ENCODE peak calls at places on chromosomes 16 and 17, in eight cellular contexts. One of them, this sample, is unnamed.

GRCh38 chr17:78496311-78496710 is 80.9 kb downstream of the DNAH17 start:
- DNase-seq in thoracic aorta: no peak
- DNase-seq in HFFc6: no peak
- DNase-seq in progenitor cell of endocrine pancreas: no peak
- DNase-seq in CD8-positive, alpha-beta T cell: no peak
- DNase-seq in A549: no peak
- DNase-seq in fibroblast of villous mesenchyme: no peak
- DNase-seq in foreskin fibroblast: no peak
- DNase-seq in this sample: no peak

GRCh38 chr17:21823130-21823529 is 130.8 kb downstream of the KCNJ18 start:
- DNase-seq in thoracic aorta: no peak
- DNase-seq in HFFc6: no peak
- DNase-seq in progenitor cell of endocrine pancreas: no peak
- DNase-seq in CD8-positive, alpha-beta T cell: no peak
- DNase-seq in A549: no peak
- DNase-seq in fibroblast of villous mesenchyme: no peak
- DNase-seq in foreskin fibroblast: no peak
- DNase-seq in this sample: no peak

GRCh38 chr17:81440511-81441244 is 45.4 kb downstream of the BAHCC1 start:
- DNase-seq in thoracic aorta: no peak
- DNase-seq in HFFc6: no peak
- DNase-seq in progenitor cell of endocrine pancreas: peak
- DNase-seq in CD8-positive, alpha-beta T cell: no peak
- DNase-seq in A549: peak
- DNase-seq in fibroblast of villous mesenchyme: no peak
- DNase-seq in foreskin fibroblast: no peak
- DNase-seq in this sample: peak

GRCh38 chr16:86215233-86215978 is 294.9 kb upstream of the FOXF1 start:
- DNase-seq in thoracic aorta: no peak
- DNase-seq in HFFc6: no peak
- DNase-seq in progenitor cell of endocrine pancreas: no peak
- DNase-seq in CD8-positive, alpha-beta T cell: no peak
- DNase-seq in A549: no peak
- DNase-seq in fibroblast of villous mesenchyme: no peak
- DNase-seq in foreskin fibroblast: no peak
- DNase-seq in this sample: no peak

GRCh38 chr17:77352441-77352840 is 211.7 kb downstream of the SEC14L1 start:
- DNase-seq in thoracic aorta: no peak
- DNase-seq in HFFc6: no peak
- DNase-seq in progenitor cell of endocrine pancreas: no peak
- DNase-seq in CD8-positive, alpha-beta T cell: no peak
- DNase-seq in A549: no peak
- DNase-seq in fibroblast of villous mesenchyme: no peak
- DNase-seq in foreskin fibroblast: no peak
- DNase-seq in this sample: no peak

GRCh38 chr17:8120520-8121443 is 2.5 kb upstream of the ALOXE3 start:
- DNase-seq in thoracic aorta: no peak
- DNase-seq in HFFc6: peak
- DNase-seq in progenitor cell of endocrine pancreas: peak
- DNase-seq in CD8-positive, alpha-beta T cell: peak
- DNase-seq in A549: peak
- DNase-seq in fibroblast of villous mesenchyme: peak
- DNase-seq in foreskin fibroblast: peak
- DNase-seq in this sample: peak

GRCh38 chr16:76265434-76266045 is 11.7 kb upstream of the CNTNAP4 start:
- DNase-seq in thoracic aorta: no peak
- DNase-seq in HFFc6: no peak
- DNase-seq in progenitor cell of endocrine pancreas: no peak
- DNase-seq in CD8-positive, alpha-beta T cell: no peak
- DNase-seq in A549: peak
- DNase-seq in fibroblast of villous mesenchyme: no peak
- DNase-seq in foreskin fibroblast: no peak
- DNase-seq in this sample: peak

GRCh38 chr17:61000911-61001310 is 323.3 kb downstream of the BCAS3 start:
- DNase-seq in thoracic aorta: no peak
- DNase-seq in HFFc6: peak
- DNase-seq in progenitor cell of endocrine pancreas: no peak
- DNase-seq in CD8-positive, alpha-beta T cell: no peak
- DNase-seq in A549: peak
- DNase-seq in fibroblast of villous mesenchyme: peak
- DNase-seq in foreskin fibroblast: peak
- DNase-seq in this sample: no peak

GRCh38 chr17:75815399-75815798 is 28.8 kb downstream of the UNC13D start:
- DNase-seq in thoracic aorta: no peak
- DNase-seq in HFFc6: no peak
- DNase-seq in progenitor cell of endocrine pancreas: no peak
- DNase-seq in CD8-positive, alpha-beta T cell: no peak
- DNase-seq in A549: no peak
- DNase-seq in fibroblast of villous mesenchyme: no peak
- DNase-seq in foreskin fibroblast: no peak
- DNase-seq in this sample: no peak

GRCh38 chr16:88920618-88921602 is 54.5 kb upstream of the PABPN1L start:
- DNase-seq in thoracic aorta: no peak
- DNase-seq in HFFc6: no peak
- DNase-seq in progenitor cell of endocrine pancreas: no peak
- DNase-seq in CD8-positive, alpha-beta T cell: no peak
- DNase-seq in A549: no peak
- DNase-seq in fibroblast of villous mesenchyme: peak
- DNase-seq in foreskin fibroblast: peak
- DNase-seq in this sample: peak

GRCh38 chr17:2867441-2868424 is 71.5 kb downstream of the RAP1GAP2 start:
- DNase-seq in thoracic aorta: no peak
- DNase-seq in HFFc6: peak
- DNase-seq in progenitor cell of endocrine pancreas: no peak
- DNase-seq in CD8-positive, alpha-beta T cell: no peak
- DNase-seq in A549: peak
- DNase-seq in fibroblast of villous mesenchyme: peak
- DNase-seq in foreskin fibroblast: peak
- DNase-seq in this sample: no peak

GRCh38 chr16:85554114-85554790 is 58.9 kb upstream of the GSE1 start:
- DNase-seq in thoracic aorta: no peak
- DNase-seq in HFFc6: peak
- DNase-seq in progenitor cell of endocrine pancreas: no peak
- DNase-seq in CD8-positive, alpha-beta T cell: peak
- DNase-seq in A549: peak
- DNase-seq in fibroblast of villous mesenchyme: peak
- DNase-seq in foreskin fibroblast: peak
- DNase-seq in this sample: peak

GRCh38 chr16:21339927-21340326 is 61.8 kb upstream of the CRYM start:
- DNase-seq in thoracic aorta: no peak
- DNase-seq in HFFc6: no peak
- DNase-seq in progenitor cell of endocrine pancreas: no peak
- DNase-seq in CD8-positive, alpha-beta T cell: no peak
- DNase-seq in A549: peak
- DNase-seq in fibroblast of villous mesenchyme: no peak
- DNase-seq in foreskin fibroblast: no peak
- DNase-seq in this sample: no peak

GRCh38 chr17:56777859-56778258 is 55.9 kb downstream of the C17orf67 start:
- DNase-seq in thoracic aorta: no peak
- DNase-seq in HFFc6: peak
- DNase-seq in progenitor cell of endocrine pancreas: no peak
- DNase-seq in CD8-positive, alpha-beta T cell: no peak
- DNase-seq in A549: no peak
- DNase-seq in fibroblast of villous mesenchyme: no peak
- DNase-seq in foreskin fibroblast: peak
- DNase-seq in this sample: no peak

GRCh38 chr16:31519746-31520145 is 8.0 kb upstream of the AHSP start:
- DNase-seq in thoracic aorta: no peak
- DNase-seq in HFFc6: no peak
- DNase-seq in progenitor cell of endocrine pancreas: no peak
- DNase-seq in CD8-positive, alpha-beta T cell: no peak
- DNase-seq in A549: no peak
- DNase-seq in fibroblast of villous mesenchyme: no peak
- DNase-seq in foreskin fibroblast: no peak
- DNase-seq in this sample: no peak

GRCh38 chr17:47745037-47745380 is 12.0 kb downstream of the TBX21 start:
- DNase-seq in thoracic aorta: no peak
- DNase-seq in HFFc6: no peak
- DNase-seq in progenitor cell of endocrine pancreas: no peak
- DNase-seq in CD8-positive, alpha-beta T cell: no peak
- DNase-seq in A549: no peak
- DNase-seq in fibroblast of villous mesenchyme: no peak
- DNase-seq in foreskin fibroblast: no peak
- DNase-seq in this sample: no peak
- TF ChIP-seq CTCF in thoracic aorta: no peak
- TF ChIP-seq CTCF in HFFc6: no peak
- TF ChIP-seq CTCF in progenitor cell of endocrine pancreas: no peak
- TF ChIP-seq CTCF in CD8-positive, alpha-beta T cell: no peak
- TF ChIP-seq CTCF in A549: no peak
- TF ChIP-seq CTCF in fibroblast of villous mesenchyme: peak
- TF ChIP-seq CTCF in foreskin fibroblast: no peak
- TF ChIP-seq CTCF in this sample: no peak

DNA sequence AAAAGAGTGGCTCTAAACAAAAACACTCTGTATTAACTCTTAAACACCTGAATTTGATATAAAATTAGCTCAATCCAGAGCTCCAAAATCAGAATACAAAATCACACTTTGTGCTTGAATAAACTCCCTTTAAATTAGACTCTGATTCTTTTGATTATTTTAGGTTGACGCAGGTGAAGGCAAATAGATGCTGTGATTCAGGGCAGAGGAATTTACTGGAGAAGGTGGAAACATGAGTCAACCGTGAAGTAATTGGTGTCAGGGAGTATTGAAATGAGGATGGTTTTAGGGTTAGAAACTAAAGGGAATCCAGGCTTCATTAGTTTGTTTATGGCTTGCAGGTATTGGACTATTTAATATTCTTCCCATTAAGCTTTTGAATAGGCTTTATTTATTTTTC is 37.0 kb upstream of the TEKT1 start:
- DNase-seq in thoracic aorta: no peak
- DNase-seq in HFFc6: no peak
- DNase-seq in progenitor cell of endocrine pancreas: no peak
- DNase-seq in CD8-positive, alpha-beta T cell: no peak
- DNase-seq in A549: peak
- DNase-seq in fibroblast of villous mesenchyme: no peak
- DNase-seq in foreskin fibroblast: no peak
- DNase-seq in this sample: no peak
- TF ChIP-seq CTCF in thoracic aorta: no peak
- TF ChIP-seq CTCF in HFFc6: no peak
- TF ChIP-seq CTCF in progenitor cell of endocrine pancreas: no peak
- TF ChIP-seq CTCF in CD8-positive, alpha-beta T cell: no peak
- TF ChIP-seq CTCF in A549: no peak
- TF ChIP-seq CTCF in fibroblast of villous mesenchyme: no peak
- TF ChIP-seq CTCF in foreskin fibroblast: no peak
- TF ChIP-seq CTCF in this sample: no peak

DNA sequence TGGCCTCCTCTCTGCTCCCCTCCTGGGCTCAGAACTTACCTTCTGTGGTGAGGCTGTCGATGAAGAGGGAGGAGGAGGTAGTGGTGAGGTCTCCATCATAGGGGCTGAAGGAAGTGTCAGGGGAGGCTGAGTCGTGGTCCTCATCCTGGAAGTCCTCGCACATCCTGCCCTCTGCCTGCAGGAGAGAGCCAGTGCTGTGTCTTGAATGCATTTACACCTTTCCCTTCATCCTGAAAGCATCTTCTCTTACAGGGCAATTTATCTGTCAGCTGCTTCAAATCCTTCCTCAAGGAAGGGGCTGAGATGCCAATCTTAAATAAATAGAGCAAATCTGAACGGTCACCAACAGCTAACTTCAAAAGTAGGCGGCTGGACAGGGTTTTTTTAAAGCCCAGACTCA is 73.6 kb downstream of the PLXDC1 start:
- DNase-seq in thoracic aorta: no peak
- DNase-seq in HFFc6: no peak
- DNase-seq in progenitor cell of endocrine pancreas: no peak
- DNase-seq in CD8-positive, alpha-beta T cell: no peak
- DNase-seq in A549: no peak
- DNase-seq in fibroblast of villous mesenchyme: no peak
- DNase-seq in foreskin fibroblast: no peak
- DNase-seq in this sample: no peak
- TF ChIP-seq CTCF in thoracic aorta: no peak
- TF ChIP-seq CTCF in HFFc6: peak
- TF ChIP-seq CTCF in progenitor cell of endocrine pancreas: no peak
- TF ChIP-seq CTCF in CD8-positive, alpha-beta T cell: no peak
- TF ChIP-seq CTCF in A549: peak
- TF ChIP-seq CTCF in fibroblast of villous mesenchyme: peak
- TF ChIP-seq CTCF in foreskin fibroblast: peak
- TF ChIP-seq CTCF in this sample: no peak

GRCh38 chr16:75099738-75100615 is 16.6 kb downstream of the LDHD start:
- DNase-seq in thoracic aorta: no peak
- DNase-seq in HFFc6: no peak
- DNase-seq in progenitor cell of endocrine pancreas: no peak
- DNase-seq in CD8-positive, alpha-beta T cell: peak
- DNase-seq in A549: no peak
- DNase-seq in fibroblast of villous mesenchyme: no peak
- DNase-seq in foreskin fibroblast: no peak
- DNase-seq in this sample: no peak
- TF ChIP-seq CTCF in thoracic aorta: no peak
- TF ChIP-seq CTCF in HFFc6: no peak
- TF ChIP-seq CTCF in progenitor cell of endocrine pancreas: no peak
- TF ChIP-seq CTCF in CD8-positive, alpha-beta T cell: no peak
- TF ChIP-seq CTCF in A549: no peak
- TF ChIP-seq CTCF in fibroblast of villous mesenchyme: no peak
- TF ChIP-seq CTCF in foreskin fibroblast: no peak
- TF ChIP-seq CTCF in this sample: no peak

GRCh38 chr16:84156342-84156784 is 11.3 kb downstream of the DNAAF1 start:
- DNase-seq in thoracic aorta: no peak
- DNase-seq in HFFc6: peak
- DNase-seq in progenitor cell of endocrine pancreas: no peak
- DNase-seq in CD8-positive, alpha-beta T cell: no peak
- DNase-seq in A549: no peak
- DNase-seq in fibroblast of villous mesenchyme: peak
- DNase-seq in foreskin fibroblast: peak
- DNase-seq in this sample: no peak

GRCh38 chr16:84159800-84160199 is 14.7 kb downstream of the DNAAF1 start:
- DNase-seq in thoracic aorta: no peak
- DNase-seq in HFFc6: no peak
- DNase-seq in progenitor cell of endocrine pancreas: no peak
- DNase-seq in CD8-positive, alpha-beta T cell: no peak
- DNase-seq in A549: no peak
- DNase-seq in fibroblast of villous mesenchyme: no peak
- DNase-seq in foreskin fibroblast: no peak
- DNase-seq in this sample: no peak

GRCh38 chr16:84158455-84158854 is 13.3 kb downstream of the DNAAF1 start:
- DNase-seq in thoracic aorta: no peak
- DNase-seq in HFFc6: no peak
- DNase-seq in progenitor cell of endocrine pancreas: no peak
- DNase-seq in CD8-positive, alpha-beta T cell: no peak
- DNase-seq in A549: no peak
- DNase-seq in fibroblast of villous mesenchyme: no peak
- DNase-seq in foreskin fibroblast: no peak
- DNase-seq in this sample: no peak

GRCh38 chr16:84161011-84161410 is 15.9 kb downstream of the DNAAF1 start:
- DNase-seq in thoracic aorta: no peak
- DNase-seq in HFFc6: no peak
- DNase-seq in progenitor cell of endocrine pancreas: no peak
- DNase-seq in CD8-positive, alpha-beta T cell: no peak
- DNase-seq in A549: no peak
- DNase-seq in fibroblast of villous mesenchyme: no peak
- DNase-seq in foreskin fibroblast: no peak
- DNase-seq in this sample: no peak

DNA sequence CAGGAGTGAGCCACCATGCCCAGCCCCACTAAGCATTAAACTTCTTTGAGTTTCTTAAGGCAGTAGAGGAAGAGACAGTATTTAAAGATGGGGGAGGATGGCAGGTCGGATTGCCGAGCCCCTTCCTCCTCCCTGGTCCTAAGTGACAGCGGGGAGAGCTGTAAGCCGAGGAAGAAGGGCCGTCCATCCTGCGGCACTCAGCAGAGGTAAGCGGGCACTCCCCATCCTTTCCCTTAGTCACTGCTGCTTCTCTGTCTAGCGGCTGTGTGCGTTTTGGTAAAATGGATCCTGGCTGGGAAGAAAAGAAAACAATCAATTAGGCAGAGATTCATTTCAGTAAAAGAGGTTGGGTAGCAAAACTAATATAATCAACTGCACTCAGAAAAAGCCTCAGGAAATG is 13.9 kb downstream of the DNAAF1 start:
- DNase-seq in thoracic aorta: no peak
- DNase-seq in HFFc6: no peak
- DNase-seq in progenitor cell of endocrine pancreas: no peak
- DNase-seq in CD8-positive, alpha-beta T cell: no peak
- DNase-seq in A549: no peak
- DNase-seq in fibroblast of villous mesenchyme: no peak
- DNase-seq in foreskin fibroblast: no peak
- DNase-seq in this sample: no peak
- TF ChIP-seq CTCF in thoracic aorta: no peak
- TF ChIP-seq CTCF in HFFc6: no peak
- TF ChIP-seq CTCF in progenitor cell of endocrine pancreas: no peak
- TF ChIP-seq CTCF in CD8-positive, alpha-beta T cell: no peak
- TF ChIP-seq CTCF in A549: no peak
- TF ChIP-seq CTCF in fibroblast of villous mesenchyme: no peak
- TF ChIP-seq CTCF in foreskin fibroblast: no peak
- TF ChIP-seq CTCF in this sample: no peak